ENCODE peak calls at places on chromosomes 3 and 15, in ten cellular contexts. W is left lung; N is fibroblast of pulmonary artery; C is NCI-H524; I is stimulated activated CD4-positive, alpha-beta T cell treated with anti-CD3 and anti-CD28 coated beads, Interleukin-12 subunit alpha, Interleukin-12 subunit beta, amount 100 ng/mL, for 48 hours; G is left colon; H is NCI-H69; P is activated naive CD4-positive, alpha-beta T cell treated with anti-CD3 and anti-CD28 coated beads, Interleukin-2, amount 10 ng/mL, durations not matched to agents 7 days and 5 days; L is NCI-H187 treated with DMSO at 0.1 percent for 48 hours; V is cerebellar cortex. F is an unnamed sample.

GRCh38 chr3:62874398-62875102 is 666 bp downstream of the CADPS start:
- DNase-seq in H (peak), P (no peak), N (no peak), G (no peak), C (peak), I (no peak), L (no peak), W (peak), V (no peak), F (peak)

GRCh38 chr3:32684029-32684799 is 774 bp upstream of the CNOT10 start:
- DNase-seq in H (peak), V (no peak), I (no peak), N (no peak), G (no peak), W (no peak), C (no peak), L (no peak), P (no peak), F (no peak)

GRCh38 chr3:129657261-129658046 is 51.0 kb upstream of the PLXND1 start:
- DNase-seq in H (no peak), G (no peak), W (no peak), L (no peak), I (no peak), P (no peak), N (peak), V (no peak), C (no peak), F (no peak)

GRCh38 chr15:35626531-35626930 is 80.6 kb upstream of the DPH6 start:
- DNase-seq in W (no peak), G (no peak), P (no peak), L (no peak), C (no peak), V (no peak), I (no peak), N (peak), H (no peak), F (no peak)

GRCh38 chr3:172869356-172869755 is 118.8 kb downstream of the ECT2 start:
- DNase-seq in P (no peak), V (no peak), H (peak), N (peak), L (no peak), W (no peak), I (no peak), G (peak), C (peak), F (no peak)

GRCh38 chr3:45590822-45591546 is 3.6 kb upstream of the LIMD1 start:
- DNase-seq in G (no peak), C (no peak), I (no peak), V (no peak), P (no peak), W (no peak), L (no peak), N (no peak), H (no peak), F (no peak)

GRCh38 chr3:51796859-51797258 is 17.8 kb upstream of the IQCF6 start:
- DNase-seq in P (peak), G (no peak), H (no peak), W (no peak), V (no peak), N (no peak), C (no peak), L (no peak), I (no peak), F (no peak)

GRCh38 chr15:41746802-41747201 is 27.5 kb upstream of the MAPKBP1 start:
- DNase-seq in L (no peak), P (no peak), C (no peak), V (no peak), I (no peak), G (no peak), W (no peak), N (peak), H (no peak), F (no peak)

GRCh38 chr15:58369261-58369699 is 62.5 kb upstream of the LIPC start:
- DNase-seq in V (no peak), H (no peak), C (no peak), L (no peak), P (peak), I (no peak), W (no peak), N (peak), G (no peak), F (no peak)

GRCh38 chr3:149377408-149378111 is at the start of gene TM4SF1:
- DNase-seq in H (peak), V (peak), G (peak), P (no peak), N (peak), C (no peak), L (no peak), W (peak), I (no peak), F (peak)

GRCh38 chr15:64701051-64701450 is 74.3 kb downstream of the RBPMS2 start:
- DNase-seq in I (no peak), G (no peak), H (no peak), W (no peak), C (no peak), N (no peak), L (no peak), V (no peak), P (no peak), F (no peak)

GRCh38 chr3:10116138-10116460 is 624 bp downstream of the BRK1 start:
- DNase-seq in V (no peak), L (no peak), C (no peak), G (peak), I (peak), H (no peak), W (no peak), P (no peak), N (peak), F (no peak)

GRCh38 chr15:100910556-100910955 is 8.6 kb upstream of the LRRK1 start:
- DNase-seq in H (no peak), L (no peak), W (no peak), G (no peak), N (no peak), C (no peak), V (no peak), P (no peak), I (no peak), F (no peak)

GRCh38 chr15:48675436-48675835 is 29.9 kb upstream of the FBN1 start:
- DNase-seq in W (no peak), N (no peak), V (no peak), H (no peak), G (no peak), P (no peak), L (no peak), C (no peak), I (no peak), F (no peak)

GRCh38 chr3:142963266-142964149 is at the start of gene PAQR9:
- DNase-seq in W (peak), H (peak), V (no peak), L (no peak), I (no peak), N (peak), P (peak), G (no peak), C (peak), F (no peak)

GRCh38 chr15:53434174-53434678 is 325.2 kb downstream of the WDR72 start:
- DNase-seq in V (no peak), H (peak), G (no peak), L (no peak), P (no peak), I (no peak), C (no peak), N (no peak), W (no peak), F (no peak)

GRCh38 chr3:146682176-146682575 is 77.0 kb upstream of the PLSCR5 start:
- DNase-seq in C (peak), G (no peak), P (no peak), H (peak), V (peak), I (no peak), N (peak), W (no peak), L (no peak), F (no peak)

GRCh38 chr3:114709102-114709501 is 415.3 kb downstream of the TIGIT start:
- DNase-seq in P (no peak), H (no peak), N (peak), W (no peak), G (no peak), V (no peak), L (no peak), I (no peak), C (no peak), F (no peak)

GRCh38 chr3:41024031-41024836 is 175.1 kb upstream of the CTNNB1 start:
- DNase-seq in P (no peak), C (no peak), L (no peak), N (no peak), G (no peak), I (no peak), W (no peak), H (no peak), V (no peak), F (no peak)

GRCh38 chr3:155303540-155303939 is 10.1 kb upstream of the STRIT1 start:
- DNase-seq in G (no peak), W (no peak), C (no peak), I (no peak), H (no peak), V (no peak), L (no peak), P (no peak), N (no peak), F (no peak)

GRCh38 chr3:37993811-37994638 is 3.4 kb downstream of the VILL start:
- DNase-seq in G (peak), N (peak), P (peak), L (no peak), W (peak), H (no peak), I (peak), C (no peak), V (peak), F (peak)

GRCh38 chr3:96833301-96833700 is 18.9 kb downstream of the EPHA6 start:
- DNase-seq in W (no peak), V (no peak), I (no peak), L (no peak), H (no peak), C (no peak), N (no peak), G (no peak), P (no peak), F (no peak)

GRCh38 chr3:43736558-43736995 is 45.8 kb downstream of the ABHD5 start:
- DNase-seq in W (no peak), C (no peak), V (no peak), I (no peak), P (no peak), N (peak), H (peak), L (no peak), G (no peak), F (no peak)

GRCh38 chr3:195125646-195126045 is 145.3 kb downstream of the XXYLT1 start:
- DNase-seq in P (no peak), N (no peak), H (no peak), G (no peak), C (no peak), I (no peak), L (no peak), W (no peak), V (no peak), F (no peak)

GRCh38 chr3:13452490-13453335 is 27.4 kb upstream of the HDAC11 start:
- DNase-seq in H (peak), V (peak), C (peak), L (no peak), I (no peak), N (peak), W (no peak), G (no peak), P (peak), F (no peak)

GRCh38 chr3:58062469-58062868 is 54.2 kb downstream of the FLNB start:
- DNase-seq in G (no peak), H (no peak), W (no peak), C (no peak), V (no peak), P (no peak), L (no peak), N (no peak), I (no peak), F (no peak)